ENCODE peak calls at places on chromosomes 6 and 20, in seven cellular contexts. H, Q, T, K, A, F and O are unnamed samples.

GRCh38 chr20:30919514-30920188 is 337.8 kb upstream of the DEFB115 start:
- DNase-seq in A (no peak), T (no peak), H (no peak), K (no peak), F (no peak), Q (no peak), O (no peak)

GRCh38 chr6:73585566-73586415 is 65.0 kb upstream of the EEF1A1 start:
- DNase-seq in Q (peak; percentile 83), F (peak; percentile 48), A (peak; percentile 31), K (peak; percentile 83), H (peak; percentile 88), T (peak; percentile 44), O (peak; percentile 94)

GRCh38 chr20:8860011-8860495 is 208.8 kb upstream of the PLCB4 start:
- DNase-seq in T (no peak), K (peak; percentile 93), A (no peak), Q (no peak), F (no peak), H (peak; percentile 83), O (peak; percentile 71)

GRCh38 chr20:63775096-63775978 is 35.8 kb downstream of the SLC2A4RG start:
- DNase-seq in F (peak; percentile 89), A (no peak), T (no peak), H (peak; percentile 62), K (peak; percentile 46), Q (peak; percentile 85), O (peak; percentile 78)

GRCh38 chr6:111122458-111123286 is 35.4 kb downstream of the SLC16A10 start:
- DNase-seq in T (no peak), K (no peak), H (no peak), A (no peak), Q (no peak), F (no peak), O (no peak)

GRCh38 chr20:7585126-7585679 is 355.1 kb downstream of the HAO1 start:
- DNase-seq in F (no peak), T (no peak), K (peak; percentile 4), Q (peak; percentile 9), A (no peak), H (peak; percentile 52), O (no peak)

GRCh38 chr6:141914646-141915045 is 218.1 kb upstream of the GJE1 start:
- DNase-seq in Q (no peak), H (no peak), A (no peak), F (no peak), T (no peak), K (peak; percentile 1), O (no peak)

GRCh38 chr6:67361264-67361663 is 1273.8 kb upstream of the ADGRB3 start:
- DNase-seq in Q (no peak), H (no peak), T (no peak), K (no peak), F (no peak), A (no peak), O (no peak)

GRCh38 chr6:79607000-79607399 is 24.1 kb upstream of the SH3BGRL2 start:
- DNase-seq in T (no peak), H (no peak), K (peak; percentile 22), Q (no peak), A (no peak), F (no peak), O (no peak)

GRCh38 chr6:170222498-170223471 is 68.1 kb downstream of the DLL1 start:
- DNase-seq in A (no peak), F (no peak), T (no peak), K (peak; percentile 65), H (no peak), Q (no peak), O (no peak)

GRCh38 chr20:4216866-4217265 is 201.5 kb upstream of the RNF24 start:
- DNase-seq in Q (no peak), T (no peak), F (no peak), K (no peak), H (no peak), A (no peak), O (no peak)

GRCh38 chr6:8269856-8270454 is 165.4 kb downstream of the SLC35B3 start:
- DNase-seq in Q (no peak), K (no peak), F (no peak), T (no peak), A (no peak), H (no peak), O (peak; percentile 5)

GRCh38 chr6:13561624-13562267 is 12.7 kb upstream of the SIRT5 start:
- DNase-seq in A (no peak), H (no peak), K (no peak), T (no peak), F (no peak), Q (no peak), O (no peak)

GRCh38 chr6:56595490-56596122 is 47.1 kb downstream of the DST start:
- DNase-seq in K (peak; percentile 54), F (peak; percentile 34), A (peak; percentile 30), H (peak; percentile 77), Q (peak; percentile 58), T (peak; percentile 34), O (peak; percentile 74)

GRCh38 chr6:111892431-111892830 is 19.2 kb upstream of the FYN start:
- DNase-seq in Q (no peak), H (no peak), F (no peak), K (no peak), T (no peak), A (no peak), O (no peak)

GRCh38 chr6:118650500-118651281 is 700 bp downstream of the CEP85L start:
- DNase-seq in H (peak; percentile 78), A (peak; percentile 41), Q (peak; percentile 66), T (peak; percentile 44), F (peak; percentile 59), K (peak; percentile 73), O (peak; percentile 82)

GRCh38 chr20:41482647-41483552 is 116.3 kb upstream of the EMILIN3 start:
- DNase-seq in A (no peak), F (no peak), H (peak; percentile 88), K (peak; percentile 97), T (no peak), Q (no peak), O (peak; percentile 89)

GRCh38 chr6:167697316-167697715 is 129.4 kb upstream of the AFDN start:
- DNase-seq in H (peak; percentile 17), A (no peak), F (no peak), K (peak; percentile 27), T (no peak), Q (no peak), O (peak; percentile 1)

GRCh38 chr20:58515240-58516212 is at the start of gene APCDD1L:
- DNase-seq in A (no peak), Q (no peak), T (no peak), H (peak; percentile 87), K (peak; percentile 89), F (peak; percentile 74), O (peak; percentile 81)

GRCh38 chr6:30810813-30811329 is 66.5 kb upstream of the IER3 start:
- DNase-seq in K (no peak), Q (peak; percentile 51), H (no peak), T (peak; percentile 36), A (no peak), F (peak; percentile 45), O (no peak)

DNA sequence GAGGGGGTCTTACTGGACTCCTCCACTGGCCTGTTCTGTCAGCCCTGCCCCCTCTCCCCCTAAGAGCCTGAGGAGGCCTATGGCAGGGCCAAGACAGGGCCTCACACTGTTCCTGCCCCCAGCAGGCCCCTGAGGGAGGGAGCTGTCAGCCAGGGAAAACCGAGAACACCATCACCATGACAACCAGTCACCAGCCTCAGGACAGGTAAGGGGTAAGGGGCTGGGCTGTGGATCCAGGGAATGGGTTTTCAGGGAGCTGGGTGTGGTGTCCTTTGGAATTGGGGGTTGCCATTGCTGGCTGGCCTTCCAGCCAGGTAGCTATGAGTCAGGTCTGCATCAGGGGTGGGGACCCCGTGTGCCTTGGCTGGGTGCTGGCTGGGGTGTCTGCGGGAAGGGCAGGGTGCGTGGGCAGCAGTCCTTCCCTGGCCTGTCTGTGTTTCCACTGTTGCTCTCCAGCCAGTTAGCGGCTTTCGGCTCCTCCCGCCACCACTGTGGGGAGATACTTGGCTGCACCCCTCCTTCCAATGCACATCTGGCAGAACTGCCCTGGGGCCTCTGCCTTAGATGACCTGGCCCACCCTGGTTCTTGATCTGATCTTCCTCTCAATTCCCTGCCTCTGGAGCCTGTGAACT is 3.9 kb downstream of the SLC29A1 start:
- DNase-seq in Q (no peak), H (no peak), K (no peak), F (no peak), A (no peak), T (no peak), O (no peak)
- H3K4me1 ChIP-seq in Q (peaks cover 42% of the 10 kb centered on the region), H (peaks cover 19% of the 10 kb centered on the region), K (peaks cover 12% of the 10 kb centered on the region), F (peaks cover 11% of the 10 kb centered on the region), A (peaks cover 69% of the 10 kb centered on the region), T (peaks cover 46% of the 10 kb centered on the region), O (peaks cover 67% of the 10 kb centered on the region)

GRCh38 chr6:63643862-63644261 is 8.3 kb downstream of the PHF3 start:
- DNase-seq in A (no peak), T (no peak), F (no peak), H (peak; percentile 26), Q (peak; percentile 9), K (peak; percentile 16), O (no peak)
- H3K4me1 ChIP-seq in A (peaks cover 40% of the 10 kb centered on the region), T (peaks cover 34% of the 10 kb centered on the region), F (peaks cover 2% of the 10 kb centered on the region), H (peaks cover 33% of the 10 kb centered on the region), Q (peaks cover 14% of the 10 kb centered on the region), K (peaks cover 8% of the 10 kb centered on the region), O (peaks cover 45% of the 10 kb centered on the region)

DNA sequence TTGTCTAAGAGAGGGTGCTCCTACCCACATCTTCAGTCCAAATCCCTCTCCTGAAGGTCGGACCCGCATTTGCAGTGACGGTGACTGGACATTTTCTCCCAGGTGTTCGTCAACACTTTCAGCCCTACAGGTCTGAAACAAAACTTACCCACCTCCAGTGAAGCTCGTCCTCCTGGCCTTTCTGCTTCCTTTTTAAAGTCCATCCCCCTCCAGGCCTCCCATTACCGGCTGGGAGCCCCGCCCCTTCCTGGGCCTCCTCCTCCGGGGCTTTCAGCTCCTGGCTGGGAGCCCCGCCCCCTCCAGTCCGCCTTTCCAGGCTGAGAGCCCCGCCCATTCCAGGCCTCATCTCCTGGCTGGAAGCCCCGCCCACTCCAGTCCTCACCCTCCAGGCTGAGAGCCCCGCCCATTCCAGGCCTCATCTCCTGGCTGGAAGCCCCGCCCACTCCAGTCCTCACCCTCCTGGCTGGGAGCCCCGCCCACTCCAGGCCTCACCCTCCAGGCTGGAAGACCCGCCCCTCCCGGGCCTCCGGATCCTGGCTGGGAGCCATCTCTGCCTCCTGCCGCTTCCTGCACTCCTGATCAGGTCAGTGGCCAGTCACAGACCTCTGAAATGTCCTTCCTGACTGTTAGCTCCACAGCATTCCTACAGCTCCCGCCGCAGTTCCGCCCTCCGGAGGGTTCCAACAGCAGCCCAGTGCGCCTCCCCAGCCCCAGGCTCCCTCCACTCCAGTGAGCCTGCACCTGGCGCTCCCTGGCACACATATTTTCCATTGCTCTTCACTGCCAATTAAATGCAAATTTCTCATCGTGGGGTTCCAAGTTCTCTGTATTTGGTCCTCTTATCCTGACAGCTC is 98.5 kb downstream of the LY86 start:
- DNase-seq in A (peak; percentile 100), Q (peak; percentile 95), H (peak; percentile 42), T (peak; percentile 99), F (peak; percentile 99), K (peak; percentile 74), O (peak; percentile 39)
- H3K4me1 ChIP-seq in A (peaks cover 58% of the 10 kb centered on the region), Q (peaks cover 8% of the 10 kb centered on the region), H (peaks cover 18% of the 10 kb centered on the region), T (peaks cover 16% of the 10 kb centered on the region), F (no peaks in the 10 kb centered on the region), K (no peaks in the 10 kb centered on the region), O (peaks cover 24% of the 10 kb centered on the region)

DNA sequence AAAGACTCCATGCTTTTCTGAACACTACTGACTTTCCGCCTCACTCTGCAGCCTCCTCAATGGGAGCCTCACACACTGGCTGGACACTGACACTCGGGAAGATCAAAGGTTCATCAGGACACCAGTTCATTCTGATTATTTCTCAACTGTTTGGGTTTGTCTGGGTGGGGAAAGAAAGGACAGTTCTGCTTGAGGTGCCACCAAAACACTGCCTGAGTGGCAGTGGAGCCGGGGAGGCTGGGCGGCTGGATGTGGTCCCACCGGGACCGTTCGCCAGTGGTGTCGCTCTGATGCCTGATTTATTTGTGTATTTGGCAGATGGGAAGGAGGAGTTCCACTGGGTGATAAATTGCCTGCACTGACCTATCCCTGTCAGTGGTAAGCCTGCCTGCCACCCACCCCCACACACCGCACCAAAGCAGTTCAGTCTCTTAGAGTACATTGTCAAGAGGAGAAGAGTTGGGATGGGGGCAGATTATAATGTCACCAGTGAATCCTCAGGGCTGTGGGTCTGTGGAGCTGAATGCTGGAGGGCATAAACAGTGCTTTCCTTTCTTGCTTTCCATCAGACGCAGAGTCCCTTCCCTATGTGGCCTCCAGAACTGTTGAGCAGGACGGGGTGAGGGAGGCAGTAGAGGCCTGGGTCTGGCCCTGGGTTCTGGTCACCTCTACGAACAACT is 49.8 kb downstream of the EDN1 start:
- DNase-seq in H (no peak), Q (no peak), F (no peak), T (no peak), A (no peak), K (no peak), O (no peak)
- H3K4me1 ChIP-seq in H (no peaks in the 10 kb centered on the region), Q (peaks cover 26% of the 10 kb centered on the region), F (no peaks in the 10 kb centered on the region), T (peaks cover 22% of the 10 kb centered on the region), A (peaks cover 75% of the 10 kb centered on the region), K (no peaks in the 10 kb centered on the region), O (peaks cover 11% of the 10 kb centered on the region)